ENCODE peak calls at places on chromosomes 2 and 18, in five cellular contexts. K is colonic mucosa; D is CD8-positive, alpha-beta T cell; S is mesenchymal stem cell; M is CD8-positive, alpha-beta memory T cell. H is an unnamed sample. For H3K4me1 and H3K9me3, the result is how much of the 10 kb centered on the place peaks cover.

GRCh38 chr18:45998244-45998643 is 31.1 kb upstream of the EPG5 start:
- DNase-seq in D (peak), K (no peak), M (no peak), S (no peak), H (no peak)

GRCh38 chr2:72678036-72678435 is 147.8 kb downstream of the EXOC6B start:
- DNase-seq in D (no peak), M (no peak), K (no peak), S (no peak), H (no peak)

GRCh38 chr2:158724803-158725271 is 70.3 kb upstream of the DAPL1 start:
- DNase-seq in K (no peak), S (peak), D (no peak), M (no peak), H (no peak)

GRCh38 chr2:112020561-112020960 is 34.5 kb upstream of the TMEM87B start:
- DNase-seq in K (no peak), M (no peak), D (no peak), S (no peak), H (no peak)

GRCh38 chr2:144508162-144508765 is 11.7 kb downstream of the ZEB2 start:
- DNase-seq in D (no peak), S (no peak), M (peak), K (no peak), H (no peak)

GRCh38 chr2:120204022-120204405 is 19.2 kb downstream of the TMEM185B start:
- DNase-seq in S (no peak), M (no peak), K (no peak), D (no peak), H (no peak)

GRCh38 chr2:6750389-6751158 is 115.1 kb downstream of the CMPK2 start:
- DNase-seq in M (no peak), K (no peak), D (no peak), S (no peak), H (no peak)

GRCh38 chr18:55003695-55004094 is 44.4 kb upstream of the CCDC68 start:
- DNase-seq in M (no peak), K (no peak), D (no peak), S (no peak), H (no peak)

GRCh38 chr18:79635127-79635726 is 44.4 kb upstream of the CTDP1 start:
- DNase-seq in S (no peak), K (no peak), D (no peak), M (no peak), H (no peak)

GRCh38 chr2:7725132-7725849 is 808.1 kb downstream of the RNF144A start:
- DNase-seq in M (peak), K (no peak), S (peak), D (no peak), H (no peak)

GRCh38 chr2:168210898-168211570 is 36.4 kb downstream of the STK39 start:
- DNase-seq in D (no peak), M (no peak), K (no peak), S (peak), H (no peak)

GRCh38 chr2:226366920-226367319 is 432.7 kb downstream of the IRS1 start:
- DNase-seq in K (no peak), S (no peak), M (no peak), D (no peak), H (no peak)

GRCh38 chr2:200203381-200203827 is 103.1 kb upstream of the SPATS2L start:
- DNase-seq in K (no peak), D (no peak), M (no peak), S (peak), H (no peak)

GRCh38 chr2:200212862-200213425 is 93.5 kb upstream of the SPATS2L start:
- DNase-seq in S (no peak), D (no peak), M (no peak), K (no peak), H (no peak)

GRCh38 chr2:200208041-200208440 is 98.5 kb upstream of the SPATS2L start:
- DNase-seq in S (no peak), M (no peak), K (no peak), D (no peak), H (no peak)

GRCh38 chr2:200209030-200209429 is 97.5 kb upstream of the SPATS2L start:
- DNase-seq in M (no peak), D (no peak), S (no peak), K (no peak), H (no peak)
- H3K4me1 ChIP-seq in M (under half), D (under half), S (under half), K (under half), H (under half)

DNA sequence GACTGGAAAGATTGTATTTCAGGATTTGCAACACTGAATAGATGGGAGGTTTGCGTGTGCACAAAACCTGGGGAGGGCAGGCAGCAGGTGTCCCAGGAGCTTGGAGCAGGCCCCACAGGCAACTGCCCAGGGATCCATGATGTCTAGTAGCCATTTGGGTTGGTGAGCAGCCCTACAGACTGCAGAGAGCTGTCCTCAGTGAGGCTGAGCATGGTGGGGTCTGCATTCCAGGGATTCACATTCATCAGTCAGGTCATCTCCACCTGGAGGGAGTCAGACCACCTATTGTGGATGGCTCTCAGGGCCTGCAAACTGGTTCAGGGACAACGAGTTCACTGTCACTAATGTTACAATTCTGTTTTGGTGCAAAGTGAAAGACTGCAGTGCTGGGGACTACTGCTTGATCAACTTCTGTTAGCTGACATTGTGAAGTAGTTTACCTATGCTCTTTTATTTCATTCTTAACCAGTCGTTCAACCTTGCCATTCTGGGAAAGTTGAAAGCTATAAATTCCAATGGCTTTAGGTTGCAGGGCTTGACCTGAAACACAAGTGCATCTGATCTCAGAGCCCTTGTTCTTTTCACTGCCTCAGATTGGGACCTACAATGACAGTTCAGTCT is 222.6 kb downstream of the ZNF407 start:
- DNase-seq in M (no peak), D (no peak), S (no peak), K (no peak), H (no peak)
- H3K9me3 ChIP-seq in M (under half), D (under half), S (under half), K (under half), H (under half)

DNA sequence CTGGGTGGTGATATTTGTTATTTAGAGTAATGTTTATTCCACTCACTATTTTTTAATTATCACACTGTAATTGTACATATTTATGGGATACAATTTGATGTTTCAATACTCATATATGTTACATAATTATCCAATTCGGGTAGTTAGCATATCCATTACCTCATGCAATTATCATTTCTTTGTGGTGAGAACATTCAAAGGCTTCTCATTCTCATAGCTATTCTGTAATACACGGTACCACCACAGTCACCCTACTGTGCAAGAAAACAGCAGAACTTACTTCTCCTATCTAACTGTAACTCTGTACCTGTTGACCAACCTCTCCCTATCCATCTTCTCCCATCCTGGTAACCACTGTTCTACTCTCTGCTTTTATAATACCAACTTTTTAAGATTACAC is 4.6 kb downstream of the TBC1D8 start:
- DNase-seq in M (no peak), S (no peak), K (no peak), D (no peak), H (no peak)
- H3K4me1 ChIP-seq in M (under half), S (under half), K (under half), D (under half), H (under half)

GRCh38 chr2:172552547-172553291 is 3.2 kb upstream of the PDK1 start:
- DNase-seq in S (peak), D (no peak), M (no peak), K (no peak), H (no peak)

GRCh38 chr2:172551266-172551665 is 4.6 kb upstream of the PDK1 start:
- DNase-seq in K (no peak), S (no peak), M (no peak), D (no peak), H (no peak)

GRCh38 chr2:172554352-172555271 is 1.3 kb upstream of the PDK1 start:
- DNase-seq in S (no peak), M (no peak), K (no peak), D (no peak), H (no peak)

GRCh38 chr2:172549131-172549530 is 6.8 kb upstream of the PDK1 start:
- DNase-seq in S (no peak), M (no peak), D (no peak), K (no peak), H (no peak)

DNA sequence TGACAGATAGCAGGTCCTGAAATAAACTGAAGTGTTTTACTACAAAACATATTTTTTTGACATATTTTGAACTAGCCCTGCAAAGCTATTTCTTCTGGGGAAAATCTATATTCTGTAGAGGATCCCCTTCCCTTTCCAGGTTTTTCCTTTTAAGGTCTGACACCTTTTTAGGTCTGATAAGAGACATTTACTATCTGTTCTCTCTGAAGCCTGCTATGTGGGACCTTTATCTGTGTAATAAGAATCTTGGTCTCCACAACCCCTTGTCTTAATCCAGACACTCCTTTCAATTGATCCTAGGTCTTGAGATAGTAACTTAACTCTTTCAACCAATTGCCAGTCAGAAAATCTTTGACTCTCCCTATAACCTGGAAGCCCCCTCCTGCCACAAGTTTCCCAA is 5.5 kb upstream of the PDK1 start:
- DNase-seq in S (no peak), M (no peak), K (no peak), D (no peak), H (no peak)
- H3K9me3 ChIP-seq in S (under half), M (under half), K (under half), D (under half), H (under half)

GRCh38 chr2:134140251-134140661 is 113.6 kb upstream of the MGAT5 start:
- DNase-seq in K (peak), D (no peak), M (no peak), S (no peak), H (no peak)
- H3K4me1 ChIP-seq in K (under half), D (under half), M (under half), S (under half), H (under half)

GRCh38 chr2:20334645-20335203 is 15.9 kb downstream of the PUM2 start:
- DNase-seq in K (no peak), M (no peak), D (no peak), S (no peak), H (no peak)
- H3K9me3 ChIP-seq in K (under half), M (under half), D (under half), S (under half), H (under half)

GRCh38 chr2:1799174-1799573 is 54.9 kb upstream of the PXDN start:
- DNase-seq in D (no peak), M (no peak), S (no peak), K (no peak), H (no peak)
- H3K4me1 ChIP-seq in D (under half), M (under half), S (under half), K (under half), H (under half)

H was measured in effector memory CD4-positive, alpha-beta T cell.